ENCODE peak calls at places on chromosomes 2 and 18, in five cellular contexts. O is AG04449, Y is left lung, K is brain microvascular endothelial cell, U is HCT116. T is an unnamed sample.

GRCh38 chr2:115165529-115166109 is 723.2 kb downstream of the DPP10 start:
- DNase-seq in O (no peak), Y (no peak), K (peak; percentile 12), U (no peak), T (no peak)

GRCh38 chr18:74489631-74490030 is 6.5 kb upstream of the CNDP2 start:
- DNase-seq in O (no peak), Y (no peak), K (peak; percentile 19), U (no peak), T (no peak)

GRCh38 chr2:227509824-227510619 is 38.1 kb downstream of the AGFG1 start:
- DNase-seq in O (peak; percentile 4), Y (no peak), K (no peak), U (peak; percentile 59), T (no peak)

GRCh38 chr2:40085786-40086185 is 306.7 kb upstream of the THUMPD2 start:
- DNase-seq in O (no peak), Y (no peak), K (no peak), U (no peak), T (no peak)

GRCh38 chr2:216416571-216417307 is 4.5 kb downstream of the SMARCAL1 start:
- DNase-seq in O (no peak), Y (no peak), K (no peak), U (no peak), T (no peak)

GRCh38 chr2:60998628-60999545 is 18.6 kb upstream of the PEX13 start:
- DNase-seq in O (no peak), Y (no peak), K (no peak), U (no peak), T (no peak)

GRCh38 chr2:241105641-241106040 is 3.6 kb upstream of the MTERF4 start:
- DNase-seq in O (no peak), Y (no peak), K (no peak), U (no peak), T (no peak)

GRCh38 chr2:100242891-100243670 is 79.2 kb downstream of the LONRF2 start:
- DNase-seq in O (no peak), Y (peak; percentile 84), K (peak; percentile 62), U (peak; percentile 35), T (peak; percentile 69)

GRCh38 chr18:31440787-31441186 is 6.8 kb upstream of the DSG3 start:
- DNase-seq in O (no peak), Y (no peak), K (no peak), U (no peak), T (no peak)

GRCh38 chr18:36349552-36349951 is 52.0 kb downstream of the FHOD3 start:
- DNase-seq in O (no peak), Y (no peak), K (no peak), U (no peak), T (no peak)

GRCh38 chr2:175966839-175967238 is 35.2 kb downstream of the LNPK start:
- DNase-seq in O (no peak), Y (no peak), K (no peak), U (no peak), T (no peak)

GRCh38 chr18:59916746-59917145 is 16.9 kb downstream of the PMAIP1 start:
- DNase-seq in O (no peak), Y (no peak), K (no peak), U (no peak), T (no peak)

GRCh38 chr18:37937287-37937686 is 371.7 kb upstream of the CELF4 start:
- DNase-seq in O (no peak), Y (no peak), K (no peak), U (no peak), T (no peak)

GRCh38 chr2:234081970-234082822 is 31.7 kb downstream of the SPP2 start:
- DNase-seq in O (no peak), Y (no peak), K (no peak), U (no peak), T (no peak)
- TF ChIP-seq CTCF in O (no peak), Y (no peak), K (no peak), U (no peak), T (no peak)

GRCh38 chr2:50401772-50402653 is 629.9 kb downstream of the NRXN1 start:
- DNase-seq in O (peak; percentile 7), Y (no peak), K (peak; percentile 68), U (peak; percentile 56), T (no peak)
- TF ChIP-seq CTCF in O (peak; percentile 74), Y (peak; percentile 66), K (peak; percentile 90), U (peak; percentile 98), T (peak; percentile 70)

DNA sequence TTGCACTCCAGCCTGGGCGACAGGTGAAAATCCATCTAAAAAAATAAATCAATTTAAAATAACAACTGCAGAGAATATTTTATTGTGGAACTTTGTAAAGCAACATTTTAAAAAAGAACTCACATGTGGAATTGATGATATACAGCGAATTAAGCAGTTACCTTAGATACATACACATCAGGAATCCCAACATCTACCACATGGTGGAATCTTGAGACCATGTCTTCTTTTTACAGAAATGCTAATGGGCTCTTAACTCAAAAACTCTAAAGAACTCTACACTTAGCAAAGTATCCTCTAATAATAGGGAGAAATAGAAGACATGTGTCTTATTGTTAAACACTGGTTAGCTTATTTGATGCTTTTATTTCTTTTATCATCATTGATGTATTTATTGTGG is 373.6 kb downstream of the CDH7 start:
- DNase-seq in O (no peak), Y (no peak), K (no peak), U (no peak), T (no peak)
- TF ChIP-seq CTCF in O (no peak), Y (no peak), K (peak; percentile 14), U (no peak), T (no peak)

GRCh38 chr18:70411886-70412443 is 123.1 kb downstream of the SOCS6 start:
- DNase-seq in O (no peak), Y (no peak), K (no peak), U (no peak), T (no peak)
- TF ChIP-seq CTCF in O (no peak), Y (no peak), K (peak; percentile 35), U (no peak), T (no peak)

GRCh38 chr2:114049826-114050225 is 159.9 kb downstream of the ACTR3 start:
- DNase-seq in O (no peak), Y (no peak), K (no peak), U (no peak), T (no peak)

GRCh38 chr2:114049280-114049679 is 159.4 kb downstream of the ACTR3 start:
- DNase-seq in O (no peak), Y (no peak), K (no peak), U (no peak), T (no peak)

GRCh38 chr2:114046373-114046772 is 156.5 kb downstream of the ACTR3 start:
- DNase-seq in O (no peak), Y (no peak), K (no peak), U (no peak), T (no peak)

GRCh38 chr2:114040816-114041215 is 150.9 kb downstream of the ACTR3 start:
- DNase-seq in O (no peak), Y (no peak), K (no peak), U (no peak), T (no peak)

DNA sequence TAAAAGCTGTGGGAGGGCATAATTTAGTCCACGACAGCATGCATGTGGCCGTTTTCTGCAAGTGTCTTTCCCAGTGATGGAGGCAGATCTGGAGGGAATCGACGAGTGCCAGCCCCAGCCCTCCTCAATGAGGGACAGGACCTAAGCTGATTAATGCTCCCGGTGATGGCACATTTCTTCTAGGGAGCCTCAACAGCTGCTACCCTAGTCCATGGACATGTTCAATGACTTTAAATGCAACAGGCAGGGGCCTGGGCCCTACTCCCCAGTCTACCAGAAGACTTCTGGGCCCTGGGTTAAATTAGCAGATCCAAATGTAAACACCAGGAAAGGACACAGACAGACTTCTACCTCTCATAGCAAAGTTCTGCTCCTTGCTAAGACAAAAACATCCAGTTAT is 155.1 kb downstream of the ACTR3 start:
- DNase-seq in O (no peak), Y (no peak), K (no peak), U (no peak), T (no peak)
- TF ChIP-seq CTCF in O (no peak), Y (no peak), K (no peak), U (no peak), T (no peak)

DNA sequence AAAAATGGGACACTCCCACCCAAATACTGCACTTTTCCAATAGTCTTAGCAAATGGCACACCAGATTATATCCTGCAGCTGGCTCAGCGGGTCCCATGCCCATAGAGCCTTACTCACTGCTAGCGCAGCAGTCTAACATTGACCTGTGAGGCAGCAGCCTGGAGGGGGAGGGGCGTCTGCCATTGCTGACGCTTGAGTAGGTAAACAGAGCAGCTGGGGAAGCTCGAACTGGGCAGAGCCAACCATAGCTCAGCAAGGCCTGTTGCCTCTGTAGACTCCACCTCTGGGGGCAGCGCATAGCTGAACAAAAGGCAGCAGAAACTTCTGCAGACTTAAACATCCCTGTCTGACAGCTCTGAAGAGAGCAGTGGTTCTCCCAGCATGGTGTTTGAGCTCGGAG is 110.4 kb downstream of the CTIF start:
- DNase-seq in O (no peak), Y (no peak), K (no peak), U (no peak), T (no peak)
- TF ChIP-seq CTCF in O (no peak), Y (no peak), K (no peak), U (peak; percentile 21), T (no peak)

DNA sequence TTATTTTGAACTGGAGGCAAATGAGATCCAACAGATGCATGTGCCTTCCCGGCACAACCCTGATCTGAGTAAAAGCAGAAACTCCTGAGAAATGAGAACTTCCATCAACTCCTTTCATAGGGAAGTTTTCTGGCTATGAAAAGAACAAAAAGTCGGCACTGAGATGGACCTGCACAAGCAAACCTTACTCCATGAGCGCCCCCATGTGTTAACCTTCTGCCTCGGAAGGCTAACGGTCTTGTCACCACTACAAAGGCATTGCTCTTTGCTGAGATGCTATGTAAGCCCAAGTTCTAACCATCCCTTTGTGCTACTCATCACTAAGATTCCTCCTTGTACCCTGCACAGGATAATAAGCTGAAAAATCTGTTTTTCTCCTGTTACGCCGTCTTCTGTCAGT is 57.3 kb upstream of the SULT1C3 start:
- DNase-seq in O (no peak), Y (no peak), K (peak; percentile 55), U (peak; percentile 18), T (no peak)
- TF ChIP-seq CTCF in O (no peak), Y (no peak), K (peak; percentile 57), U (peak; percentile 55), T (no peak)

DNA sequence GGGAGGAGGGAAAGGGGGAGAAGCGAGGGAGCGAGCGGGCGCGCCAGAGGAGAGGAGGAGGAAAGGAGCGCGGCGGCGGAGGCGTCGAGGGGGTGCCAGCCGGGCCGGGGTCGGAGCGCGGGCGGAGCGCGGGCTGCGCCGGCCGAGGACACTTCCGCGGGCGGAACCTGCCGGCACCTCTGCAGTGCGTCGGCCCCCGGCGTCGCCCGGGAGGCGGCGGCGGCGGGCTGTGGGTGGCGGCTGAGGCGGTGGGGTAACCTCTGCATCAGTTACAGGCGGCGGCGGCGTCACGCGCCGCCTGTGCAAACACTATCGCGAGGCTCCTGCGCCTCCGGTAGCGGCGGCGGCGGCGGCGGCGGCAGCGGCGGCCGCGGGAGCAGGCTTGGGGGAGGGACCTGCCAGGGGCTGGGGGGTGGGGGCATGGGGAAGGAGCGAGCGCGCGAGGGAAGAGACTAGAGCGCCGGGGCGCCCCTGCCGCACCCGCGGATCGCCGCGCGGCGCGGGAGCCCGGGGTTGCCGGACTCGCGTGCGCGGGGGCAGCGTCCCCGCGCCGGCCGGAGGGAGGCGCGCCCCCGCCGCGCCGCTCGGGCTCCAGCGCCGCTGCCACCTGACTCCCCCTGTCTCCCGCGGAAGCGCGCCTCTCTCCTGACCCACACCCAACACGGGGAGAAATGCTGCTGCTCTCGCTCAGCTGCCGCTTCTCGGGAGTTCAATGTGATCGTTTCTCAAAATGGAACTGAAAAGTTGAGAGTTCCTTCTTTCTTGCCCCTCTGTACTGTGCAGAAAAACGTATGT is at the start of gene TLK1:
- DNase-seq in O (no peak), Y (peak; percentile 94), K (peak; percentile 41), U (peak; percentile 18), T (peak; percentile 62)
- TF ChIP-seq CTCF in O (no peak), Y (no peak), K (peak; percentile 8), U (no peak), T (no peak)

GRCh38 chr2:180405520-180405919 is 398.4 kb upstream of the CWC22 start:
- DNase-seq in O (no peak), Y (no peak), K (no peak), U (no peak), T (no peak)
- TF ChIP-seq CTCF in O (no peak), Y (no peak), K (no peak), U (no peak), T (no peak)

GRCh38 chr2:12064153-12064552 is 317.7 kb downstream of the LPIN1 start:
- DNase-seq in O (no peak), Y (no peak), K (no peak), U (no peak), T (no peak)
- TF ChIP-seq CTCF in O (no peak), Y (no peak), K (no peak), U (peak; percentile 18), T (no peak)

T was measured in CD14-positive monocyte.